ENCODE peak calls at places on chromosomes 16 and 17, in nine cellular contexts. O is hippocampal formation, R is D341Med, Q is HFF-Myc, D is kidney tubule cell, N is lower lobe of right lung, V is NCI-H510A treated with DMSO at 0.1 percent for 48 hours, X is NCI-H526, L is fibroblast of mammary gland. G is an unnamed sample.

GRCh38 chr16:82814059-82814458 is 187.3 kb downstream of the CDH13 start:
- DNase-seq in O (no peak), R (no peak), Q (no peak), D (no peak), N (no peak), V (no peak), X (no peak), L (no peak), G (no peak)

GRCh38 chr16:81632392-81633146 is 146.5 kb upstream of the PLCG2 start:
- DNase-seq in O (no peak), R (no peak), Q (no peak), D (peak), N (peak), V (no peak), X (no peak), L (peak), G (peak)

GRCh38 chr16:25108054-25108453 is 3.5 kb upstream of the LCMT1 start:
- DNase-seq in O (no peak), R (no peak), Q (no peak), D (no peak), N (no peak), V (no peak), X (peak), L (no peak), G (peak)

GRCh38 chr17:28523876-28524275 is 17.7 kb downstream of the FOXN1 start:
- DNase-seq in O (no peak), R (no peak), Q (no peak), D (no peak), N (no peak), V (no peak), X (no peak), L (no peak), G (no peak)

GRCh38 chr17:4573682-4574081 is 10.6 kb upstream of the SMTNL2 start:
- DNase-seq in O (no peak), R (no peak), Q (no peak), D (peak), N (no peak), V (no peak), X (no peak), L (no peak), G (no peak)

GRCh38 chr17:82970067-82970466 is 109.3 kb upstream of the METRNL start:
- DNase-seq in O (no peak), R (peak), Q (no peak), D (no peak), N (no peak), V (no peak), X (no peak), L (no peak), G (no peak)

GRCh38 chr17:78965369-78965982 is 14.2 kb downstream of the LGALS3BP start:
- DNase-seq in O (no peak), R (no peak), Q (no peak), D (no peak), N (no peak), V (peak), X (no peak), L (no peak), G (no peak)

GRCh38 chr17:81221371-81221841 is 1.4 kb downstream of the CEP131 start:
- DNase-seq in O (no peak), R (no peak), Q (no peak), D (no peak), N (no peak), V (peak), X (no peak), L (no peak), G (no peak)

GRCh38 chr17:75512946-75513666 is 2.2 kb downstream of the CASKIN2 start:
- DNase-seq in O (no peak), R (no peak), Q (no peak), D (no peak), N (no peak), V (no peak), X (no peak), L (peak), G (no peak)

GRCh38 chr17:18000044-18000443 is 27.4 kb downstream of the DRC3 start:
- DNase-seq in O (no peak), R (no peak), Q (no peak), D (no peak), N (no peak), V (no peak), X (no peak), L (no peak), G (no peak)

GRCh38 chr16:68901910-68902309 is 58.6 kb downstream of the TANGO6 start:
- DNase-seq in O (no peak), R (no peak), Q (no peak), D (peak), N (no peak), V (no peak), X (no peak), L (peak), G (peak)

GRCh38 chr16:85171004-85171808 is 58.9 kb upstream of the CIBAR2 start:
- DNase-seq in O (no peak), R (no peak), Q (no peak), D (no peak), N (peak), V (no peak), X (no peak), L (no peak), G (no peak)

GRCh38 chr17:82465023-82465603 is 6.6 kb downstream of the NARF start:
- DNase-seq in O (no peak), R (no peak), Q (no peak), D (no peak), N (no peak), V (no peak), X (no peak), L (no peak), G (no peak)

GRCh38 chr17:78166416-78166815 is 2.0 kb upstream of the SYNGR2 start:
- DNase-seq in O (no peak), R (no peak), Q (no peak), D (no peak), N (no peak), V (peak), X (no peak), L (no peak), G (no peak)

GRCh38 chr16:82157836-82158235 is 12.2 kb downstream of the MPHOSPH6 start:
- DNase-seq in O (no peak), R (no peak), Q (no peak), D (no peak), N (no peak), V (no peak), X (no peak), L (no peak), G (no peak)

GRCh38 chr17:74430706-74431567 is 951 bp upstream of the GPRC5C start:
- DNase-seq in O (peak), R (peak), Q (no peak), D (peak), N (peak), V (peak), X (peak), L (peak), G (peak)

GRCh38 chr16:82630688-82631087 is 3.9 kb downstream of the CDH13 start:
- DNase-seq in O (no peak), R (no peak), Q (no peak), D (no peak), N (no peak), V (no peak), X (no peak), L (peak), G (no peak)

GRCh38 chr16:88764913-88765349 is 20.1 kb downstream of the PIEZO1 start:
- DNase-seq in O (no peak), R (no peak), Q (no peak), D (peak), N (peak), V (no peak), X (no peak), L (no peak), G (peak)

GRCh38 chr16:22660441-22661160 is 149.9 kb downstream of the NPIPB5 start:
- DNase-seq in O (no peak), R (no peak), Q (no peak), D (no peak), N (no peak), V (no peak), X (no peak), L (no peak), G (no peak)

GRCh38 chr17:49875690-49876089 is 27.8 kb upstream of the TAC4 start:
- DNase-seq in O (no peak), R (no peak), Q (no peak), D (no peak), N (no peak), V (no peak), X (no peak), L (no peak), G (no peak)

GRCh38 chr17:33873218-33873617 is 381.9 kb upstream of the CCL2 start:
- DNase-seq in O (no peak), R (no peak), Q (no peak), D (peak), N (no peak), V (no peak), X (no peak), L (no peak), G (no peak)

GRCh38 chr17:11240841-11241610 is at the start of gene SHISA6:
- DNase-seq in O (no peak), R (peak), Q (no peak), D (no peak), N (no peak), V (no peak), X (no peak), L (no peak), G (no peak)

GRCh38 chr16:27430923-27431484 is 29.0 kb downstream of the IL21R start:
- DNase-seq in O (no peak), R (no peak), Q (no peak), D (no peak), N (no peak), V (no peak), X (no peak), L (peak), G (no peak)

GRCh38 chr16:2236362-2237075 is at the start of gene DNASE1L2:
- DNase-seq in O (no peak), R (no peak), Q (no peak), D (no peak), N (no peak), V (no peak), X (no peak), L (no peak), G (no peak)

GRCh38 chr16:4386951-4387565 is 15.4 kb downstream of the VASN start:
- DNase-seq in O (no peak), R (no peak), Q (no peak), D (no peak), N (no peak), V (no peak), X (no peak), L (peak), G (no peak)

G was measured in PC-9.